ENCODE peak calls at places on chromosomes 12 and 14, in four cellular contexts. Q is IMR-90, W is sigmoid colon, A is stomach. O is an unnamed sample.

GRCh38 chr12:46523863-46524770 is 151.5 kb upstream of the SLC38A2 start:
- DNase-seq in Q (peak), W (no peak), A (no peak), O (peak)

GRCh38 chr12:110254971-110255540 is 26.0 kb upstream of the ATP2A2 start:
- DNase-seq in Q (no peak), W (no peak), A (no peak), O (no peak)

GRCh38 chr14:33564774-33565630 is 385.9 kb downstream of the EGLN3 start:
- DNase-seq in Q (peak), W (no peak), A (no peak), O (peak)

GRCh38 chr14:50964683-50965390 is 20.6 kb upstream of the PYGL start:
- DNase-seq in Q (peak), W (peak), A (peak), O (peak)

GRCh38 chr12:120554658-120555057 is 20.5 kb downstream of the RNF10 start:
- DNase-seq in Q (no peak), W (no peak), A (no peak), O (no peak)

GRCh38 chr14:87745507-87746118 is 247.4 kb downstream of the GALC start:
- DNase-seq in Q (peak), W (no peak), A (no peak), O (no peak)

GRCh38 chr12:117051380-117051779 is 47.8 kb downstream of the TESC start:
- DNase-seq in Q (no peak), W (no peak), A (no peak), O (no peak)

GRCh38 chr12:93979189-93979588 is 169.2 kb upstream of the PLXNC1 start:
- DNase-seq in Q (peak), W (no peak), A (peak), O (no peak)

GRCh38 chr12:132840536-132840935 is 11.9 kb upstream of the GOLGA3 start:
- DNase-seq in Q (no peak), W (no peak), A (no peak), O (no peak)

DNA sequence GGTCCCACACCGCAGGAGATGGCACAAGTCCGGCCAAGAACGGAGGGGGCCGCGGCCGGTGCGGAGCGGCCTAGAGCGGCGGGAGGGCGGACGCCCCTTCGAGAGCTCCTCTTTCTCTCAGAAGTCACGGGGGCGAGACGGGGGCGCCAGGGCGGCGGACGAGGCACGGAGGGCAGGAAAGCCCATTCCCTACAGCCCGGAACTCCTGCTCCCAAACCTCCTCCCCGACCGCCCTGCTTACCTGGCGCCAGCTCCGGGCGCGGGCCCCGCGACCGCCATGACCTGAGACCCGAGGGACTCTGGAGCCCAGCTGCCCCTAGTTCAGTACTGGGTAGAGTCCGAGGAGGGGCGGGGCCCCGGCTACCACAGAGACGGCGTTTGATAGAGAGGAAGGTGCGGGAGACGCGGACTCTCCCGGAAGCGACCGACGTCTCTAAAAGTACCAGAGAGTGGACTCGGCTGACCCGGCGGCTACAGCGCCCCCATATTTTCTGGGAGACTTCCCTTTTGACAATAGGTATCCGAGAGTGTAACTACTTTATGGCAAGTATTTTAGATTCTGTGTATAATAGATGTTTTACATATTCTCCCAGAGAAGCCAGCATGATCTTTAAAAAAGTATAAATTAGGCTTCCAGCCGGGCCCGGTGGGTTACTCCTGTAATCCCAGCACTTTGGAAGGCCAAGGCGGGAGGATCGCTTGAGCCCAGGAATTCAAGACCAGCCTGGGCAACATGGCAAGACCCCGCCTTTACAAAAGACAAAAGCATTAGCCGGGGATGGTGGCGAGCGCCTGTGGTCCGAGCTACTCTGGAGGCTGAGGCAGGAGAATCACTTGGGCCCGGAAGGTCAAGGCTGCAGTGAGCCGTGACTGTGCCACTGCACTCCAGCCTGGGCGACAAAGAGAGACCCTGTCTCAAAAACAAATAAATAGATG is at the start of gene ABCD4:
- DNase-seq in Q (peak), W (peak), A (peak), O (peak)
- TF ChIP-seq POLR2A in Q (peak), W (peak), A (no peak), O (peak)

DNA sequence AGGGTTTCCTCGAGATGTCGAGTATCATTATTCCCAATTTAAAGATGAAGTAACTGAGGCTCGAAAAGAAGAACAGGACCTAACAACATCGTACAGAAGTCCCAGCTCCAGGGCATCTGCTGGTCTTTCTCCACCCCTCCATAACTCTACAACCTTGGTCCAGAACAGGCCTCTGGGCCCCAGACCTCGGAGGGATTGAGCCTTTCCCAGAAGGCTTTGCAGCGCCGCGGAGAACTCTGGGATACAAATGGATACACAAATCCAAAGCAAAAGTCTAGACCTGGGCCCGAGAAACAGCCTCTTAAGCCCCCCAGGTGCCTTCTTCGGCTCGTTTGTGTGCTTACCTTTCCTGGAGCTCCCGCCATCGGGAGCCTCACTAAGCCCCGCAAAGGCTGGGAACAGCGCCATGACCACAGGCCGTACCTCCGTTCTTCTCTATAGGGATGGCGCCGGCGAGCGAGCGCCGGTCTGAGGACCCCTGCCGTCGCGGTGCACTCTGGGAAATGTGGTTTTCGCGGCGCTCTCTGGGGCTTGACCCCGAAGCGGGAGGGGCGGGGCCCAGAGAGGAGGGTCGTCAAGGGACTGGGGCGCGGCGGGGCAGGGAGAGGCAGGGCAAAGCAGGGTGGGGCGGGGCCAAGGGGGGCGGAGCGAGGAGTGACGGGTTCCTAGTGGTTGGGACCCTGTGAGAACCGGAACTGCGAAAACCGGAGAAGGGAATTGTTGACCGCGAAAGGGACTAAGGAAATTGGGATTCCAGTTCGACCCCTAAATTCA is at the start of gene NRDE2:
- DNase-seq in Q (peak), W (peak), A (peak), O (peak)
- TF ChIP-seq POLR2A in Q (peak), W (no peak), A (no peak), O (no peak)

GRCh38 chr14:65258391-65258790 is 154.1 kb upstream of the FUT8 start:
- DNase-seq in Q (peak), W (no peak), A (no peak), O (no peak)

GRCh38 chr14:65257405-65257804 is 155.1 kb upstream of the MAX start:
- DNase-seq in Q (no peak), W (no peak), A (no peak), O (no peak)

GRCh38 chr14:65255029-65255545 is 152.8 kb upstream of the MAX start:
- DNase-seq in Q (peak), W (no peak), A (no peak), O (peak)

GRCh38 chr14:65255583-65256443 is 153.5 kb upstream of the MAX start:
- DNase-seq in Q (no peak), W (no peak), A (peak), O (no peak)

DNA sequence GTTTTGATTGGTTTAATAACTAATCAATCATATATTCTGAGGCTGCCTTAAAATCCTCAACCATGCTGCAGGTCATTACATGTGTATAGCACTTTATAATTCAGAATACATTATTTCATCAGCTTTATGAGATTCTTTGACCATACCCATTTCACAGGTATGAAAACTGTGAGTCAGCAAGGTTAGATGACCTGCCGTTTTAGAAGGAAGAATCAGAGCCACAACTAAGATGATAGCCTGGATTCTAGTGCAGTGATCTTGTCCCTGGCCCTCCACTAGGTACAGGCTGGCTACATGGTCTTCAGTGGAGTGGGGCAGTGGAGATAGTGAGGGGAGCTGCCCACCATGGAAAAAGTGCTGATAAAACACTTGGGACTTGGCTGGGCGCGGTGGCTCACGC is 154.4 kb upstream of the MAX start:
- DNase-seq in Q (no peak), W (no peak), A (no peak), O (no peak)
- TF ChIP-seq POLR2A in Q (no peak), W (no peak), A (no peak), O (no peak)

DNA sequence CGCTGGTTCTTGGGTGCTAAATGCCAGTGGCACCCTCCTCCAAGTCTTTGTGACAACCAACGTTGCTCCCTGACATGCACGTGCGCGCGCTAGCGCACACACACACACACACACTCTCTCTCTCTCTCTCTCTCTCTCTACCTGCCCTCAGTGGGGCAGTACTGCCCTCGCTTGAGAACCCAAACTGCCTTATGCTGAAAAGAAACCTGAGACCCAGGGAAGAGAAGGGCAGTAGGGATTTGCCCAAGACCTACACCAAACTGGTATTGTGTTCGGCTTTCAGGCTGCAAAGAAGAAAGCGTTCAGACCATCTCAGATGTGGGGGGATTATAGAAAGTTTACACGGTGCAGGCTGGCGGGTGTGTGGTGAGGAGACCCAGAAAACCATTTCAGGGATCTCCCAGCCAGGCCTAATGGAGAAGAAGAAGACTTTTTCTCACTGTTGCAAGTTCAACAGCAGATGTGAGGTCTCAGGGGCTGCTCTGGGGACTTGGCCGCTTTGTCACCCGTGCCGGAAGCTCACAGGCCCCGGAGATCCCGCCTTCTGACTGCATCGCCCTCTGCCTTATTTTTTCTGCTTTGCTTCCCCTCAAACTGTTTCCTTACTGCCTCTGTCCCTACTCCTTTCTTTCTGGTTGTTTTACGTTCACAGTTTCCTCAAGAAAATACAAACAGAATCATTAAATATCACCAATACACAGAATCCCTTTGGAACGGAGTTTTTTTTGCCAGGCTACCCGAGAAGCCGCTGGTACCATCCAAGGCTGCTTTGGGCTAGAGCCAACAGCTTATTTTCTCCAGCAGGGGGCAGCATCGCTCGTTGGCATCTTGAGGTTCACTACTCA is 82.4 kb downstream of the PPM1A start:
- DNase-seq in Q (peak), W (no peak), A (peak), O (peak)
- TF ChIP-seq POLR2A in Q (no peak), W (no peak), A (no peak), O (no peak)

GRCh38 chr14:105455766-105456660 is 18.6 kb upstream of the CRIP2 start:
- DNase-seq in Q (no peak), W (no peak), A (no peak), O (no peak)

GRCh38 chr14:105460116-105460515 is 14.5 kb upstream of the CRIP2 start:
- DNase-seq in Q (no peak), W (no peak), A (no peak), O (no peak)

GRCh38 chr14:105458571-105458970 is 16.1 kb upstream of the CRIP2 start:
- DNase-seq in Q (no peak), W (no peak), A (no peak), O (no peak)

GRCh38 chr14:105456736-105457703 is 17.6 kb upstream of the CRIP2 start:
- DNase-seq in Q (no peak), W (no peak), A (no peak), O (no peak)

DNA sequence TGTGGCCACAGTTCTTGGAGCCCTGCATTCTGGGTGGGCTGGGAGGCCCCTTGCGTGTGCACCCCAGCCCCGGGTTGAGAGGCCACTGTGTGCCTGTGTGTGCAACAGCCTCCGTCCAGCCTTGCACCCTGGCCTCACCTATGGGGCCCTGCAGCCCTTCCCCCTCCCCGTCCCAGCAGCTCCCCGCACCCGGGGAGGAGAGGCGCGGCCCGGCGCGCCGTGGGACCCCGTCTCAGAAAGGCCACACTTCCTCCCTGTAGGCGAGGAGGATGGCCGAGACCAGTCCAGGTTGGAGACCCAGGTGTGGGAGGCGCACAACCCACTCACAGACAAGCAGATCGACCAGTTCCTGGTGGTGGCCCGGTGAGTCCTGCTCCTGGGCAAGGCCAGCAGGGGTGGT is 16.6 kb upstream of the CRIP2 start:
- DNase-seq in Q (no peak), W (no peak), A (no peak), O (no peak)
- TF ChIP-seq POLR2A in Q (no peak), W (no peak), A (no peak), O (no peak)